ENCODE peak calls at places on chromosomes 4 and X, in nine cellular contexts. B is hepatocyte, J is cardiac muscle cell, X is mucosa of descending colon, H is IMR-90, E is keratinocyte, G is kidney, U is upper lobe of right lung, Z is uterus. O is an unnamed sample.

GRCh38 chr4:14092741-14093140 is 465.2 kb upstream of the BOD1L1 start:
- DNase-seq in B (no peak), J (no peak), X (no peak), H (no peak), E (no peak), G (no peak), U (no peak), Z (no peak), O (no peak)

GRCh38 chr4:24024597-24024996 is 134.8 kb upstream of the PPARGC1A start:
- DNase-seq in B (peak; percentile 16), J (peak; percentile 76), X (no peak), H (peak; percentile 77), E (no peak), G (no peak), U (no peak), Z (no peak), O (no peak)

GRCh38 chrX:66638591-66639500 is at the start of gene EDA2R:
- DNase-seq in B (peak; percentile 64), J (peak; percentile 80), X (no peak), H (peak; percentile 87), E (peak; percentile 63), G (no peak), U (no peak), Z (peak; percentile 51), O (no peak)

GRCh38 chrX:46572295-46572936 is 1.1 kb upstream of the CHST7 start:
- DNase-seq in B (no peak), J (no peak), X (no peak), H (no peak), E (no peak), G (no peak), U (no peak), Z (no peak), O (no peak)

GRCh38 chr4:4308800-4309441 is 18.9 kb downstream of the ZBTB49 start:
- DNase-seq in B (no peak), J (no peak), X (no peak), H (peak; percentile 81), E (no peak), G (no peak), U (no peak), Z (no peak), O (no peak)

GRCh38 chrX:104712515-104712914 is 146.5 kb downstream of the IL1RAPL2 start:
- DNase-seq in B (no peak), J (no peak), X (no peak), H (no peak), E (no peak), G (no peak), U (no peak), Z (no peak), O (no peak)

GRCh38 chr4:114758066-114758465 is 159.5 kb downstream of the UGT8 start:
- DNase-seq in B (no peak), J (no peak), X (no peak), H (no peak), E (no peak), G (no peak), U (no peak), Z (no peak), O (no peak)

GRCh38 chr4:55409468-55410171 is 13.9 kb downstream of the TMEM165 start:
- DNase-seq in B (no peak), J (peak; percentile 66), X (no peak), H (peak; percentile 13), E (no peak), G (no peak), U (no peak), Z (no peak), O (no peak)

GRCh38 chr4:105741548-105741947 is 33.0 kb downstream of the GSTCD start:
- DNase-seq in B (no peak), J (peak; percentile 3), X (no peak), H (peak; percentile 35), E (no peak), G (no peak), U (no peak), Z (no peak), O (no peak)

GRCh38 chr4:151646322-151646721 is 114.5 kb downstream of the GATB start:
- DNase-seq in B (no peak), J (no peak), X (no peak), H (no peak), E (no peak), G (no peak), U (no peak), Z (no peak), O (no peak)

GRCh38 chr4:173307778-173308177 is 26.4 kb downstream of the HMGB2 start:
- DNase-seq in B (no peak), J (no peak), X (no peak), H (no peak), E (no peak), G (no peak), U (no peak), Z (no peak), O (no peak)

GRCh38 chr4:13970349-13970748 is 342.8 kb upstream of the BOD1L1 start:
- DNase-seq in B (no peak), J (no peak), X (no peak), H (peak; percentile 26), E (no peak), G (no peak), U (no peak), Z (no peak), O (no peak)

GRCh38 chr4:41257257-41257900 is 651 bp downstream of the UCHL1 start:
- DNase-seq in B (peak; percentile 73), J (peak; percentile 59), X (peak; percentile 68), H (peak; percentile 52), E (no peak), G (peak; percentile 80), U (peak; percentile 80), Z (no peak), O (no peak)

GRCh38 chr4:41258783-41259182 is 2.1 kb downstream of the UCHL1 start:
- DNase-seq in B (peak; percentile 67), J (peak; percentile 75), X (no peak), H (peak; percentile 86), E (no peak), G (no peak), U (no peak), Z (no peak), O (peak; percentile 61)

GRCh38 chr4:41256740-41257256 is at the start of gene UCHL1:
- DNase-seq in B (peak; percentile 76), J (peak; percentile 93), X (peak; percentile 31), H (peak; percentile 94), E (no peak), G (no peak), U (no peak), Z (no peak), O (no peak)

GRCh38 chr4:41257901-41258300 is 1.2 kb downstream of the UCHL1 start:
- DNase-seq in B (no peak), J (no peak), X (no peak), H (no peak), E (no peak), G (no peak), U (no peak), Z (no peak), O (no peak)

DNA sequence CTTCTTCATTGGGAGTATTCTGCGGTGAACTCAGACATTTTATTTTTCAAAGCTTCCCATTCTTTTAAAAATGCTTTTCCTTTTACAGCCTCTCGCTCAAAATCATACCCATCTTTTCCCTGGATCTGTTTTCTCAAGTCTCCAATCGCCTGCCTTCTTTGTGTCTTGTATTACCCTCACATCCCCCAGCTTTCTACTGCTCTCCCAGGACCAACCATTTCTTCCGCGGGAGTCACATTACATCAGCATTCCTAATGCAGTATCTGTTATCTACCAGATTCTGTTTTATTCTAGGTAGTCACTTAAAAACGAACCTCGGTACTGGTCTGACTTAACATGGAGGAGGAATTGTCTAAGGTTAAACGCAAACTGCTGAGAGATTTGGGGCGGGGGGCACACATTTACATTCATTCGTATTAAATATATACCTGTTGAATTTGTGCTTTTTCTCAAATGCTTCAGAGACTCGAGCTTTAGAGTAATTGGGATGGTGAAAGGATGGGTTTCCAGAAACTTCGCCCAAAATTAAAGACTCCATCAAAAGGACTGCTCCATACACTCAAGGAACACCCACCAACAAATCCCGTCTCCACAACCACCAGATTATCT is 493 bp upstream of the UCHL1 start:
- DNase-seq in B (no peak), J (peak; percentile 64), X (no peak), H (peak; percentile 74), E (no peak), G (no peak), U (no peak), Z (no peak), O (no peak)
- H3K4me3 ChIP-seq in B (no peak overlapping the region), J (peak overlapping the region; percentile 48), X (no peak overlapping the region), H (peak overlapping the region; percentile 94), E (no peak overlapping the region), G (peak overlapping the region; percentile 45), U (peak overlapping the region; percentile 54), Z (peak overlapping the region; percentile 10), O (peak overlapping the region; percentile 65)

GRCh38 chrX:148501121-148502066 is 977 bp downstream of the AFF2 start:
- DNase-seq in B (peak; percentile 18), J (no peak), X (no peak), H (no peak), E (no peak), G (peak; percentile 67), U (peak; percentile 60), Z (no peak), O (no peak)
- H3K4me1 ChIP-seq in B (no peaks in the 10 kb centered on the region), J (peaks cover 4% of the 10 kb centered on the region), X (no peaks in the 10 kb centered on the region), H (no peaks in the 10 kb centered on the region), E (no peaks in the 10 kb centered on the region), G (no peaks in the 10 kb centered on the region), U (peaks cover 8% of the 10 kb centered on the region), Z (no peaks in the 10 kb centered on the region), O (peaks cover 6% of the 10 kb centered on the region)

GRCh38 chrX:38717871-38718270 is 83.4 kb upstream of the MID1IP1 start:
- DNase-seq in B (peak; percentile 7), J (peak; percentile 23), X (no peak), H (peak; percentile 20), E (no peak), G (no peak), U (no peak), Z (no peak), O (no peak)
- TF ChIP-seq CTCF in B (peak; percentile 37), J (peak; percentile 55), X (no peak), H (peak; percentile 43), E (peak; percentile 44), G (peak; percentile 26), U (peak; percentile 47), Z (peak; percentile 20), O (no peak)

GRCh38 chr4:15186826-15187225 is 184.5 kb downstream of the CPEB2 start:
- DNase-seq in B (no peak), J (no peak), X (no peak), H (no peak), E (no peak), G (no peak), U (no peak), Z (no peak), O (no peak)

GRCh38 chr4:15186149-15186548 is 183.9 kb downstream of the CPEB2 start:
- DNase-seq in B (no peak), J (peak; percentile 85), X (no peak), H (peak; percentile 15), E (no peak), G (no peak), U (no peak), Z (no peak), O (no peak)

DNA sequence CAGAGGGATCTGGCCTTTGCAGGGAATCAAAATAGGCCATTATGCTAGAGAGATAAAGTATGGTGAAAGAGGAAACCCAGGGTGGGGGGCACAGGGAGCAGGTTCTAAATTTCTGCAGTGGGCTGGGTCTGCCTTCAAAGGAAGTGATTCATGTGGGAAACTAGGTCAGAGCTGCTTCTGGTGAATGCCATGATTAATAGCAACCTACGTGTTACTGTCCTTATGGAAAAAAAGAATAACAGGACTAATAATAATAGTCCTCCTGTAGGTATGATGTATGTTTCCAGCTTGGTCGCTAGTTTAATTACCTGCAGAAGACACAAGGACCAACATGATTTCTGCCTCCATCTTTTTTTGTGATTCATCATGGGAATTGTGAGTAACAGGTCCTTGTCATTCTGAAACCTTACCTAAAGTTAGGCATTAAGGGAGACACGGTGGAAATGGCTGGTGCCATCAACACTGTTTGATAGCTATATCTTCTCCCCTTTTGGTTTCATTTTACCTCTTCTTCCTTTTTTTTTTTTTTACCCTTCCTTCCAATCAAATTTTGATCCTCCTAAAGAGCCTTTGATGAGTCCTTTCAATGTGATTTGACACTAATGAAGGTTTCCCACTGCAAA is 180.4 kb downstream of the CPEB2 start:
- DNase-seq in B (no peak), J (peak; percentile 68), X (no peak), H (no peak), E (no peak), G (no peak), U (no peak), Z (no peak), O (no peak)
- H3K4me3 ChIP-seq in B (no peak overlapping the region), J (no peak overlapping the region), X (no peak overlapping the region), H (no peak overlapping the region), E (no peak overlapping the region), G (no peak overlapping the region), U (no peak overlapping the region), Z (no peak overlapping the region), O (no peak overlapping the region)